ENCODE peak calls at places on chromosomes 12 and 14, in five cellular contexts. B, T, G, Z and C are unnamed samples.

GRCh38 chr14:87573581-87573980 is 419.4 kb downstream of the GALC start:
- DNase-seq in B (no peak), T (no peak), G (no peak), Z (no peak), C (no peak)

GRCh38 chr12:47752121-47752520 is 6.6 kb downstream of the RAPGEF3 start:
- DNase-seq in B (no peak), T (no peak), G (no peak), Z (no peak), C (no peak)

GRCh38 chr14:35277179-35277578 is 15.0 kb upstream of the PSMA6 start:
- DNase-seq in B (no peak), T (no peak), G (no peak), Z (no peak), C (no peak)

GRCh38 chr14:75202671-75203070 is 26.3 kb upstream of the TMED10 start:
- DNase-seq in B (no peak), T (no peak), G (no peak), Z (no peak), C (no peak)

GRCh38 chr12:112183141-112183581 is 57.8 kb downstream of the TRAFD1 start:
- DNase-seq in B (peak), T (peak), G (no peak), Z (no peak), C (no peak)

GRCh38 chr12:21795648-21796328 is 21.3 kb upstream of the KCNJ8 start:
- DNase-seq in B (no peak), T (no peak), G (no peak), Z (no peak), C (no peak)

GRCh38 chr12:10182662-10183061 is 3.8 kb downstream of the TMEM52B start:
- DNase-seq in B (peak), T (peak), G (no peak), Z (no peak), C (no peak)

GRCh38 chr12:12818693-12819092 is 5.5 kb downstream of the DDX47 start:
- DNase-seq in B (no peak), T (no peak), G (no peak), Z (no peak), C (no peak)

GRCh38 chr14:52360831-52361230 is 46.7 kb downstream of the PTGER2 start:
- DNase-seq in B (no peak), T (no peak), G (no peak), Z (no peak), C (no peak)

GRCh38 chr12:115752913-115753726 is 524.4 kb downstream of the MED13L start:
- DNase-seq in B (peak), T (peak), G (peak), Z (peak), C (peak)

GRCh38 chr12:111066744-111067437 is 146.5 kb upstream of the MYL2 start:
- DNase-seq in B (peak), T (no peak), G (no peak), Z (no peak), C (peak)
- TF ChIP-seq CTCF in B (no peak), T (no peak), G (no peak), Z (no peak), C (no peak)

DNA sequence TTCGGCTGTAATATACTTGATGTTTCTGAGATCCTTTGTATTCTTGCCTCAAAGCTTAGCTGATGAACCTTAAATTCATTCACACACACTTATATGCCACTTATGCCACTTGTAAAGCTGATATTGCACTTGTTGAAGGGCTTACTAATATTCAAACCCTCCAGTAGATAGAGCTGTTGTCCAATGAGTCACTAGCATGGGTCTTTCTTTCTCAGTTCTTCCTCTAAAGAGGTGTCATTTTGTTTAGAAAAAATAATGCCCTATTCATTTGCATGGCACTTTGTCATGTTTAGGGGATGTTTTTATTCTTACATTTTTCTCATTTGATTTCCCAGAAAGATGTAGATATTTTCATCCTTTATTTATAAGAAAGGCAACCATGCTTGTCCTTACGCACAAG is 56.4 kb downstream of the MON2 start:
- DNase-seq in B (peak), T (no peak), G (no peak), Z (no peak), C (no peak)
- TF ChIP-seq CTCF in B (no peak), T (no peak), G (no peak), Z (no peak), C (no peak)

DNA sequence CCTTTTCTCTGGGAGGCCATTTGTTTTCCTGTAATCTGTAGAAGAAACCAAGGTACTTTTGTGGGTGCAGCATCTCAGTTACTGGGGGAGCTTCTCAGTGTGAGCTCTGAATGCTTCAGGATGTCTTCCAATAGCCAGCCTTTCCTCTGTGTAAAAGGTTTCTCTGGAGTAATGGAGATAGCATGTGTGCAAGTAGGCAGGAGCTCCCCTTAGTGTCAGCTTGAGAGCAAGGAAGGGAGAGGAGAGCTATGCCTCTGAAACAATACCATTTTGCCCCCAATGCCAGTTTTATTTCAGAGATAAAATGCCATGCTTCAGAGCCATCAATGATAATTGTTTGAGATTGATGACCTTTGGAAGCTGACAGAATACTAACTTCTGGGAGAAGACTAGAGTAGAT is 125.5 kb downstream of the CRADD start:
- DNase-seq in B (peak), T (peak), G (no peak), Z (no peak), C (no peak)
- TF ChIP-seq CTCF in B (peak), T (peak), G (no peak), Z (no peak), C (peak)

GRCh38 chr12:123271182-123271491 is 519 bp downstream of the CDK2AP1 start:
- DNase-seq in B (peak), T (peak), G (peak), Z (peak), C (peak)
- TF ChIP-seq CTCF in B (peak), T (peak), G (peak), Z (peak), C (peak)

GRCh38 chr12:79115743-79116142 is 251.2 kb downstream of the SYT1 start:
- DNase-seq in B (no peak), T (no peak), G (no peak), Z (no peak), C (no peak)

GRCh38 chr12:79125358-79125757 is 260.8 kb downstream of the SYT1 start:
- DNase-seq in B (no peak), T (no peak), G (no peak), Z (no peak), C (no peak)

GRCh38 chr12:79124385-79124784 is 259.8 kb downstream of the SYT1 start:
- DNase-seq in B (no peak), T (no peak), G (no peak), Z (no peak), C (no peak)

GRCh38 chr12:79119796-79120195 is 255.2 kb downstream of the SYT1 start:
- DNase-seq in B (no peak), T (no peak), G (no peak), Z (no peak), C (no peak)

DNA sequence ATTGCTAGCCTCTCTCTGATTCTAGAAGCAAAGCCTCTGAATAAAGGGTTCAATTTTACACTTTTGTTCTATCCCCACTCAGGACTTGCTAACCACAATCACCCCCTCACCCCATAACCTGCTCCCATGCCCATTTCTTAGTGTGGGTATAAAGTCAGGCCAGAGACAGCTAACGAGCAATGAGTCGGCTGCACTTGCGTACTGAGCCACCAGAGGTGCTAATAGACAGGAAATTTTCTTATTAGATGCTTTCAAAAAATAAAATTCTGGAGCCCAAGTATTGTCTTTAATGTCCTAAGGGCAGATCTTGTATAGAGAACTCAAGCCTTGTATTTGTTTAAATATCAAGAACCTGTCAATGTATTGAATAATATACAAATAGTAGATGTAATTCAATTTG is 256.9 kb downstream of the SYT1 start:
- DNase-seq in B (peak), T (no peak), G (no peak), Z (no peak), C (no peak)
- TF ChIP-seq CTCF in B (peak), T (no peak), G (no peak), Z (no peak), C (peak)

DNA sequence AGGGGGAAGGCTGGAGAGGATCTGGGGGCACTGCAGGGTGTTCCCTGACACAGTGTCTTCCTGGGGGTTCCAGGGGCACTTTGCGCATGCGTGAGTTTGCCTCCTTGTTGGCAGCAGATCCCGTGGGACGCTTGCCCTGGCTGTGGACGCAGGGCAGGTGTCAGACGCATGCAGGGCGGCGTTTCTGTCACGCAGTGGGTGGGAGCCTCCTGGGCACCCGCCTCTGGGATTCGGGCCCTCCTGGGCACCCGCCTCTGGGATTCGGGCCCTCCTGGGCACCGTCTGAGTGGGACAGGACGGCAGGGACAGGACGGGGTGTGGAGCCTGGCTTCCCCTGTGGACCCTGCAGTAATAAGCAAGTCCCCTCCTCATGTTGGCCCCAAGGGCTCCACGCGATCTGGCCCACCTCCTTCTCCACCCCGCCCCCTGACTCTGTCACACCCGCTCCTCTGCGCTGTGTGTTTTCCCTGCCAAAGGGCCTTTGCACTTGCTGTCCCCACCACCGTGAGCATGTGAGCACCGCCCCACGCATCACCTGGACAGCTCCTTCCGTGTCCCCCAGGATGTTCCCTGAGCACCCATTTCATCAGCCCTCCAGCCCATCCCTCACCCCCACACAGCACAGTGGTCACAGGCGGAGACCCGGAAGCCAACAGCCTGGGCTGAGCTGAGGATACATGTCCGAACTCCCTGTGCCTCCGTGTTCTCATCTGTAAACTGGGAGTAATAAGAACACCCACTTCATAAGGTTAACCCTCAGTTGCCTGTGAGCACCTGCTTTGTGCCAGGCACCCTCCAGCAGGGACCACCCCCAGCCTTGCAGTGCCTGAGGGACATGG is 4.4 kb downstream of the MMP17 start:
- DNase-seq in B (peak), T (peak), G (no peak), Z (peak), C (no peak)
- TF ChIP-seq CTCF in B (no peak), T (no peak), G (no peak), Z (no peak), C (no peak)

DNA sequence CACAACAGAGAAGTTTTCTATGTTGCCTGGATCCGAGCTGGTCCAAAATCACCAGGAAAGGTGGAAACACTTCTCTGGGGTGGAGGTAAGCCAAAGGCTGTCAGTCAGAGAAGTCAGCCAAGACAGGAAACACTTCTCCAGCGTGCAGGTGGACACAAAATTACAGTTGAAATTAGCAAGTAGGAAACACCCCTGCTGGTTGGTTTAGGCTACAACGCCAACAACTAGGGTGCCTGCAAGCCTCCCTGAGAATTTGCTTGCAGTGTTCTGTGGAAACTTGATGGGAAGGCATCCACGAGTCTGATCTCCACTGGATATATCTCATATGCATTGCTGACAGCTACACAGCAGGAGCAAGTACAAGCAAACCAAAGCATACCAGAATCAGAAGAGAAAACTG is 600.5 kb downstream of the RERGL start:
- DNase-seq in B (no peak), T (no peak), G (no peak), Z (no peak), C (no peak)
- TF ChIP-seq CTCF in B (no peak), T (no peak), G (no peak), Z (no peak), C (no peak)

GRCh38 chr12:41745593-41745992 is 399.1 kb downstream of the GXYLT1 start:
- DNase-seq in B (no peak), T (no peak), G (no peak), Z (no peak), C (no peak)
- TF ChIP-seq CTCF in B (no peak), T (no peak), G (no peak), Z (no peak), C (no peak)

GRCh38 chr12:1279050-1279449 is 288.0 kb downstream of the ERC1 start:
- DNase-seq in B (peak), T (peak), G (no peak), Z (no peak), C (no peak)
- TF ChIP-seq CTCF in B (no peak), T (no peak), G (peak), Z (no peak), C (no peak)